ENCODE peak calls at places on chromosomes 4 and X, in nine cellular contexts. F is effector memory CD8-positive, alpha-beta T cell; G is heart right ventricle; V is aorta; X is NCI-H2171 treated with DMSO at 0.1 percent for 48 hours; H is GM12865; Y is kidney epithelial cell; T is memory B cell; R is brain microvascular endothelial cell. N is an unnamed sample.

GRCh38 chr4:29549308-29549707 is 1170.9 kb upstream of the PCDH7 start:
- DNase-seq in T (no peak), G (no peak), V (no peak), X (no peak), Y (no peak), R (no peak), F (no peak), H (no peak), N (no peak)

GRCh38 chr4:109967798-109968520 is 55.3 kb downstream of the EGF start:
- DNase-seq in X (no peak), H (no peak), G (no peak), F (no peak), Y (peak; percentile 67), R (no peak), V (no peak), T (no peak), N (no peak)

GRCh38 chrX:20487227-20487626 is 220.5 kb upstream of the RPS6KA3 start:
- DNase-seq in G (no peak), V (no peak), X (no peak), H (no peak), T (no peak), Y (no peak), R (peak; percentile 24), F (no peak), N (no peak)

GRCh38 chr4:128727658-128728057 is 81.8 kb upstream of the JADE1 start:
- DNase-seq in G (no peak), R (no peak), H (no peak), T (no peak), V (no peak), X (no peak), F (no peak), Y (no peak), N (no peak)

GRCh38 chr4:3022651-3023050 is 51.7 kb downstream of the HTT-AS start:
- DNase-seq in T (no peak), V (no peak), R (no peak), H (no peak), X (no peak), G (no peak), Y (no peak), F (no peak), N (no peak)

GRCh38 chr4:54318904-54319303 is 89.8 kb downstream of the PDGFRA start:
- DNase-seq in V (no peak), H (peak; percentile 79), F (no peak), R (peak; percentile 14), Y (no peak), T (no peak), X (peak; percentile 1), G (no peak), N (no peak)

GRCh38 chrX:9310596-9310995 is 154.3 kb upstream of the TBL1X start:
- DNase-seq in G (no peak), R (no peak), V (no peak), T (no peak), X (no peak), F (no peak), Y (no peak), H (no peak), N (no peak)

GRCh38 chr4:114136067-114136466 is 156.6 kb upstream of the ARSJ start:
- DNase-seq in Y (no peak), V (no peak), H (no peak), G (no peak), X (no peak), T (no peak), F (no peak), R (no peak), N (no peak)

GRCh38 chrX:8404443-8404842 is 60.2 kb upstream of the VCX3B start:
- DNase-seq in Y (no peak), R (peak; percentile 6), X (no peak), F (no peak), H (no peak), V (peak; percentile 67), T (no peak), G (no peak), N (no peak)

GRCh38 chr4:140947507-140947906 is 185.8 kb downstream of the RNF150 start:
- DNase-seq in T (no peak), X (no peak), H (no peak), R (peak; percentile 72), Y (no peak), G (no peak), V (no peak), F (no peak), N (no peak)

GRCh38 chr4:73776363-73776762 is 36.0 kb downstream of the CXCL8 start:
- DNase-seq in V (no peak), Y (peak; percentile 67), H (no peak), T (no peak), F (no peak), X (no peak), R (peak; percentile 85), G (no peak), N (peak; percentile 8)

GRCh38 chrX:67544281-67544680 is 460 bp downstream of the AR start:
- DNase-seq in H (no peak), Y (no peak), R (no peak), G (peak; percentile 30), X (peak; percentile 18), F (no peak), V (peak; percentile 64), T (no peak), N (no peak)

GRCh38 chrX:107766470-107767140 is 9.0 kb downstream of the TSC22D3 start:
- DNase-seq in H (no peak), Y (peak; percentile 41), G (peak; percentile 31), R (no peak), X (no peak), V (no peak), T (no peak), F (no peak), N (no peak)

GRCh38 chrX:107429090-107429489 is 20.4 kb upstream of the FRMPD3 start:
- DNase-seq in X (no peak), R (no peak), T (peak; percentile 23), F (peak; percentile 9), V (no peak), H (peak; percentile 47), G (no peak), Y (no peak), N (no peak)

GRCh38 chr4:128707864-128708263 is 101.6 kb upstream of the JADE1 start:
- DNase-seq in F (no peak), T (no peak), Y (peak; percentile 21), X (no peak), V (no peak), H (peak; percentile 33), G (no peak), R (no peak), N (no peak)

GRCh38 chr4:109977854-109978501 is 65.3 kb downstream of the EGF start:
- DNase-seq in G (no peak), T (no peak), Y (no peak), X (peak; percentile 1), H (peak; percentile 20), F (no peak), V (no peak), R (peak; percentile 64), N (no peak)

GRCh38 chrX:131830400-131831184 is 192.5 kb upstream of the STK26 start:
- DNase-seq in Y (peak; percentile 18), T (peak; percentile 52), G (peak; percentile 34), R (peak; percentile 78), V (peak; percentile 78), H (no peak), X (peak; percentile 87), F (peak; percentile 5), N (peak; percentile 27)

GRCh38 chr4:86013623-86014022 is 346.2 kb downstream of the MAPK10 start:
- DNase-seq in X (no peak), T (no peak), H (no peak), F (no peak), V (no peak), G (no peak), R (peak; percentile 80), Y (no peak), N (no peak)

GRCh38 chr4:8863759-8864682 is 7.6 kb downstream of the HMX1 start:
- DNase-seq in T (no peak), V (no peak), Y (no peak), F (no peak), G (no peak), R (no peak), H (no peak), X (no peak), N (no peak)

GRCh38 chr4:148786699-148787098 is 344.5 kb upstream of the NR3C2 start:
- DNase-seq in H (no peak), R (no peak), G (no peak), F (no peak), Y (no peak), X (no peak), T (no peak), V (no peak), N (no peak)

N was measured in amygdala.